ENCODE peak calls at places on chromosomes 16 and 17, in nine cellular contexts. D is heart right ventricle, Z is thoracic aorta, X is AG09309, I is BE2C, U is fibroblast of villous mesenchyme, C is HL-60, O is HepG2, K is foreskin keratinocyte. Y is an unnamed sample.

GRCh38 chr17:9959377-9959981 is 54.4 kb upstream of the RCVRN start:
- DNase-seq in D (peak), C (no peak), U (peak), I (no peak), Z (no peak), O (peak), K (no peak), X (no peak), Y (peak)

GRCh38 chr17:27496005-27496404 is 39.8 kb downstream of the KSR1 start:
- DNase-seq in D (no peak), I (no peak), K (no peak), Z (no peak), X (no peak), C (no peak), O (no peak), U (no peak), Y (no peak)

GRCh38 chr17:19374136-19374535 is 4.2 kb upstream of the MAPK7 start:
- DNase-seq in O (no peak), X (no peak), Z (no peak), D (no peak), K (no peak), U (peak), C (no peak), I (no peak), Y (no peak)

GRCh38 chr16:80852261-80852872 is 48.0 kb upstream of the CDYL2 start:
- DNase-seq in O (peak), K (peak), U (peak), I (peak), C (no peak), X (no peak), D (no peak), Z (no peak), Y (no peak)

GRCh38 chr16:62190426-62190825 is 154.2 kb upstream of the CDH8 start:
- DNase-seq in I (no peak), U (no peak), X (no peak), C (no peak), Z (no peak), K (peak), O (peak), D (no peak), Y (no peak)

GRCh38 chr16:52469775-52470174 is 77.2 kb downstream of the TOX3 start:
- DNase-seq in D (no peak), U (no peak), C (no peak), I (no peak), K (peak), Z (no peak), X (no peak), O (peak), Y (no peak)

GRCh38 chr17:28473542-28473941 is at the start of gene SLC13A2:
- DNase-seq in O (no peak), I (no peak), X (no peak), D (no peak), K (no peak), Z (no peak), U (no peak), C (no peak), Y (no peak)

GRCh38 chr17:16027708-16028584 is 28.3 kb downstream of the TTC19 start:
- DNase-seq in D (no peak), Z (no peak), O (peak), K (peak), U (peak), X (peak), I (no peak), C (no peak), Y (no peak)

GRCh38 chr17:40323731-40324650 is 15.0 kb downstream of the RARA start:
- DNase-seq in Z (peak), I (no peak), X (no peak), U (no peak), K (no peak), O (no peak), C (no peak), D (peak), Y (no peak)

GRCh38 chr17:33561935-33562334 is 268.8 kb upstream of the ASIC2 start:
- DNase-seq in D (no peak), X (no peak), I (no peak), U (no peak), O (no peak), Z (no peak), C (no peak), K (no peak), Y (no peak)

GRCh38 chr16:24858219-24859041 is 12.7 kb downstream of the SLC5A11 start:
- DNase-seq in K (no peak), X (no peak), D (peak), O (peak), I (peak), U (peak), C (no peak), Z (no peak), Y (peak)

GRCh38 chr17:50359005-50359699 is 13.2 kb downstream of the XYLT2 start:
- DNase-seq in X (no peak), U (no peak), D (no peak), K (no peak), O (no peak), Z (no peak), C (no peak), I (no peak), Y (no peak)

GRCh38 chr17:51926448-51926847 is 232.1 kb downstream of the CA10 start:
- DNase-seq in U (no peak), C (no peak), I (no peak), D (no peak), K (no peak), X (no peak), Z (no peak), O (no peak), Y (no peak)

GRCh38 chr17:75743625-75744206 is 21.3 kb downstream of the GALK1 start:
- DNase-seq in Z (no peak), O (no peak), C (no peak), K (no peak), X (no peak), U (no peak), D (no peak), I (no peak), Y (no peak)

GRCh38 chr17:1625507-1626080 is 3.0 kb downstream of the SLC43A2 start:
- DNase-seq in D (no peak), Z (no peak), U (no peak), C (no peak), O (no peak), I (no peak), K (no peak), X (no peak), Y (no peak)

GRCh38 chr16:73122604-73123386 is 74.9 kb upstream of the ZFHX3 start:
- DNase-seq in I (no peak), O (no peak), U (peak), C (no peak), X (no peak), D (peak), K (no peak), Z (no peak), Y (no peak)

GRCh38 chr16:80376941-80377340 is 163.9 kb upstream of the DYNLRB2 start:
- DNase-seq in Z (no peak), U (no peak), X (no peak), I (no peak), C (no peak), D (no peak), K (no peak), O (no peak), Y (no peak)

GRCh38 chr17:36623281-36623680 is 21.9 kb downstream of the MRM1 start:
- DNase-seq in Z (no peak), C (no peak), X (no peak), I (no peak), K (no peak), U (no peak), D (no peak), O (no peak), Y (no peak)

GRCh38 chr17:27407916-27408846 is 48.1 kb upstream of the KSR1 start:
- DNase-seq in D (no peak), I (no peak), C (no peak), O (peak), U (peak), Z (no peak), K (peak), X (peak), Y (peak)

GRCh38 chr16:84278968-84279367 is 15.7 kb upstream of the WFDC1 start:
- DNase-seq in K (no peak), D (no peak), X (no peak), Z (no peak), C (no peak), U (no peak), I (peak), O (no peak), Y (no peak)

GRCh38 chr17:948284-948852 is 31.2 kb downstream of the NXN start:
- DNase-seq in X (no peak), O (no peak), I (no peak), U (peak), K (peak), Z (no peak), C (no peak), D (no peak), Y (no peak)

GRCh38 chr17:65062168-65062915 is 5.8 kb upstream of the GNA13 start:
- DNase-seq in C (no peak), Z (no peak), X (no peak), K (no peak), U (no peak), I (no peak), D (no peak), O (peak), Y (no peak)

GRCh38 chr16:72202014-72202413 is 30.1 kb upstream of the PMFBP1 start:
- DNase-seq in X (no peak), I (no peak), O (no peak), K (peak), C (no peak), D (no peak), Z (no peak), U (no peak), Y (no peak)

GRCh38 chr16:26569793-26570192 is 496.9 kb upstream of the C16orf82 start:
- DNase-seq in X (no peak), U (no peak), C (no peak), O (peak), Z (no peak), I (no peak), K (no peak), D (no peak), Y (no peak)

GRCh38 chr17:27544350-27545131 is 86.4 kb upstream of the LGALS9 start:
- DNase-seq in I (no peak), D (no peak), K (peak), O (no peak), Z (no peak), U (peak), X (no peak), C (peak), Y (no peak)

GRCh38 chr16:49632798-49633189 is 223.1 kb downstream of the ZNF423 start:
- DNase-seq in K (no peak), Z (no peak), C (no peak), U (no peak), D (no peak), X (no peak), O (no peak), I (no peak), Y (peak)

GRCh38 chr17:7889166-7889584 is 586 bp downstream of the CHD3 start:
- DNase-seq in D (peak), O (peak), U (peak), Z (peak), C (no peak), I (peak), X (peak), K (peak), Y (peak)

GRCh38 chr17:61570118-61570517 is 20.9 kb downstream of the NACA2 start:
- DNase-seq in D (no peak), X (no peak), I (no peak), C (no peak), U (peak), K (no peak), Z (no peak), O (no peak), Y (no peak)

GRCh38 chr17:15913826-15914225 is 31.1 kb upstream of the ADORA2B start:
- DNase-seq in I (no peak), D (no peak), O (no peak), Z (no peak), U (peak), C (no peak), X (no peak), K (no peak), Y (no peak)

GRCh38 chr16:14549789-14550153 is 80.3 kb downstream of the PARN start:
- DNase-seq in K (no peak), I (no peak), C (no peak), D (no peak), Z (no peak), O (peak), U (no peak), X (no peak), Y (no peak)

GRCh38 chr17:61149862-61150362 is 249.7 kb upstream of the TBX2 start:
- DNase-seq in C (no peak), X (no peak), D (no peak), Z (no peak), U (peak), I (peak), K (no peak), O (peak), Y (no peak)

GRCh38 chr17:75878174-75878998 is at the start of gene TRIM47:
- DNase-seq in C (no peak), K (peak), X (no peak), U (peak), O (peak), I (no peak), D (peak), Z (no peak), Y (no peak)

GRCh38 chr16:49688298-49688697 is 167.6 kb downstream of the ZNF423 start:
- DNase-seq in C (no peak), D (no peak), O (no peak), X (no peak), Z (no peak), K (no peak), U (no peak), I (no peak), Y (no peak)

GRCh38 chr17:29933379-29933778 is 3.4 kb upstream of the SSH2 start:
- DNase-seq in U (peak), X (no peak), I (no peak), O (peak), C (no peak), D (no peak), K (peak), Z (no peak), Y (no peak)

GRCh38 chr16:50067290-50067853 is 1.6 kb downstream of the HEATR3 start:
- DNase-seq in I (peak), O (peak), Z (no peak), U (peak), X (peak), C (peak), K (peak), D (no peak), Y (no peak)

GRCh38 chr16:693766-694165 is 3.6 kb upstream of the WDR24 start:
- DNase-seq in D (no peak), Z (no peak), K (no peak), U (no peak), X (no peak), O (no peak), I (no peak), C (no peak), Y (no peak)

GRCh38 chr17:80117491-80118401 is 16.4 kb downstream of the GAA start:
- DNase-seq in Z (no peak), U (no peak), C (no peak), O (no peak), X (no peak), I (no peak), K (no peak), D (no peak), Y (no peak)

GRCh38 chr17:39197380-39198185 is at the start of gene CACNB1:
- DNase-seq in C (no peak), X (no peak), D (peak), U (peak), I (peak), K (peak), Z (no peak), O (peak), Y (peak)
- TF ChIP-seq CTCF in C (no peak), X (no peak), D (no peak), U (no peak), I (no peak), K (no peak), Z (no peak), O (no peak), Y (no peak)

DNA sequence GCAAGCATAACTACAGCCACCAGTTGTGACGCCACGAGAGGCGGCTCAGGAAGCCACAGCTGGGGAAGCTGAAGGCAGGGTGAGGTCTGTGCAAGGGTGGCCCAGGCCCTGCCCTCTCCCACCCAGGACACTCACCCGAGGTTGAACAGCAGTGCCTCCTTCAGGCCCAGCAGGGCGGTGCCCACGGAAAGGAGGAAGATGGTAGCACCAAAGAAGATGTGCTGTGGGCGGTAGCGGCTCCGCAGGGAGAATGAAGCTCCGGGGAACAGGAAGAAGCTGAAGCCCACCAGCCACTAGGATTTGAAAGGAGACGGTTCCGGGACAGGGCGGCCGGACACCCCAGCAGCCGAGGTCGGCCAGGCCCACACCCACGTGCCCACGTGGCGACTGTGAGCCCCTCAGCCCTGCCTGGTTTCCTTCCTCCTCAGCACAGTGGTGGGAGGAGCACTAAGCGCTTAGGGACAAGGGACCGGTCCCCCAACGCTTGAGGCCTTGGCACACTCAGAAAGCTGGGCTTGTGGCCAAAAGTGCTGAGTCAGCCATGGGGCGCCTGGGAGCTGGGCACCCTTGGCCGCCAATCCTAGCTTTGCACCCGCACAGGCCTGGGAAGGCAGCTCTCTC is 11.0 kb downstream of the CYB561 start:
- DNase-seq in K (peak), U (no peak), X (no peak), D (peak), I (peak), Z (peak), O (no peak), C (no peak), Y (no peak)
- TF ChIP-seq CTCF in K (peak), U (peak), X (peak), D (no peak), I (peak), Z (no peak), O (peak), C (no peak), Y (no peak)

DNA sequence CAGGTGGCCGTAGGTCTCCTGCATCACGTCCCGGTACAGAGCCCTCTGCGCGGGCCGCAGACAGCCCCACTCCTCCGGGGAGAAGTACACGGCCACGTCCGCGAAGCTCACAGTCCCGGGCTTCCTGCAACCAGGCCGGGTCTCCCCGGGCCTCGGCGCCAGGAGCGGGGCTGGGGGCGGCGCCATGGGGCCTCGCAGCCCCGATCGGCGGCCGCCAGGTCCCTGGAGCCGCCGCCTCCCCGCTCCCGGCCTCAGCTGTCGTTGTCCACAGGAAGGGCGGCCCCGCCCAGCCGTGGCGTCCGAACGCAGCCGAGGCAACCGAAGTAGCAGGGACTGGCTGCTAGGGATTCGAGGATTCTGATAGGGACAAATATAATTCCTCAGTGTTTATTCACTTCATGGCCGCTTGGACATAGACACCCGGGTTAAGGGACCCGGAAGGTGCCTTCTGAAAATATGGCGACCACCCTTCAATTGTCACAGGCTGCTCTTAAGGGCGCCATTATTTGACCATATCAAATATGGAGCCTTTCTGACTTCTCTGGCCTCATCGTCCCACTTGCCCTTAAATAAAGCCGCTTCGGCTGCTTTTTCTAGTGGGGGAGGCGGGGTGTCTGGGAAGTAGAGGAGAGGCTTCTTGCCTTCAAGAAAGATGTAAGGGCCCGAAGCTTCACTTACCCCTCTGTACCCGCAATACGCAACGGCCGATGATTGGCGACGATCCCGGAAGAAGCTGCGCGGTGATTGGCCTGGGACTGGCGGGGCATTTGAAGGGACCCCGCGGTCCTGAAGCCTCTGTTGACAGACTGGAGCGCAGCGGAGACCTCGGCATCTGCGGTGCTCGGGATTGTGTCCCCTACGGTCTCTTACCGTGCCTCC is at the start of gene ZNF688:
- DNase-seq in U (peak), I (peak), X (peak), C (peak), K (peak), Z (peak), O (peak), D (peak), Y (peak)
- TF ChIP-seq CTCF in U (no peak), I (no peak), X (no peak), C (no peak), K (no peak), Z (no peak), O (no peak), D (no peak), Y (peak)

DNA sequence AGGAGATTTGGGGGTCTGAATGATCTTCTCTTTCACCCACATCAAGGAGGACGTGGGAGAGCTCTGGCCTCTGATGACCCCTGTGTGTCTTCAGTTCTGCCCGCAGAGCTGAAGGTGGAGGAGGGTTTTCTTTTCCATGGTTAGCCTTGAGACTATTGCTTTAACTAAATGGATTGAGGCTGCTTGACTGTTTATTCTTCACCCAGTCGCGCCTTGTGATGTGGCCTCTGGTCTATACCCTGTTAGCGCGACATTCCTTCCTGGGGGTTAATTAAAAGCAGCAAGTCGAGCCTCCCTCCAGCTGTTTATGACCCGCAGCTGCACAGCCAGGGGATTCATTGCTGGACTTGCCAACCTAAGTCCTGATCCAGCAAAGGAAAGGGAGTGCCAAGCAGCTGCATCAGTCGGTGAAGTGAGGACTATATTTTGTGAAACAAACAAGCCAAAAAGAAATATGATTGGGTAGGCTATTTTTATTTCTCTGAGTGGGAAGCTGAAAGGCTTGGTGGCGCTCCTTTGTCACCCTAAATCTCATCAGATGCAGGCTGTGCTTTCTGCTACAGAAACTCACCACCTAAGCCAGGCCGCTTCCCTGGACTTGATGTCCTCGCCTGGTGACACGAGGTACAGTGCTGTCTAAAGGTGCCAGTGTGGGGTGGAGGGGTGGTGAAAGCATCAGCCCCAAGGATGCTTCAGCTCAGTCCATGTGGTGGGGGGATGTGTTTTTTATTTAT is 11.0 kb upstream of the SEC14L1 start:
- DNase-seq in C (no peak), X (no peak), D (no peak), K (no peak), O (no peak), Z (no peak), I (no peak), U (peak), Y (no peak)
- TF ChIP-seq CTCF in C (no peak), X (no peak), D (no peak), K (no peak), O (no peak), Z (no peak), I (no peak), U (no peak), Y (no peak)

GRCh38 chr16:57091990-57092785 is at the start of gene CPNE2:
- DNase-seq in K (peak), X (no peak), I (peak), Z (no peak), U (peak), C (peak), O (no peak), D (peak), Y (no peak)
- TF ChIP-seq CTCF in K (no peak), X (no peak), I (no peak), Z (no peak), U (no peak), C (no peak), O (peak), D (no peak), Y (no peak)

GRCh38 chr16:51376080-51376479 is 225.0 kb upstream of the SALL1 start:
- DNase-seq in C (no peak), Z (no peak), K (no peak), I (no peak), O (no peak), X (no peak), U (no peak), D (no peak), Y (no peak)
- TF ChIP-seq CTCF in C (no peak), Z (no peak), K (peak), I (peak), O (no peak), X (no peak), U (no peak), D (no peak), Y (peak)

GRCh38 chr16:68324780-68325357 is 14.1 kb downstream of the PRMT7 start:
- DNase-seq in O (no peak), X (no peak), U (no peak), K (no peak), I (no peak), D (no peak), C (no peak), Z (no peak), Y (no peak)

GRCh38 chr16:68324336-68324735 is 13.5 kb downstream of the PRMT7 start:
- DNase-seq in X (no peak), O (no peak), Z (no peak), U (no peak), C (no peak), I (no peak), K (no peak), D (no peak), Y (no peak)

GRCh38 chr16:68319185-68319908 is 8.5 kb downstream of the PRMT7 start:
- DNase-seq in O (no peak), X (no peak), U (no peak), Z (no peak), K (no peak), D (no peak), C (no peak), I (no peak), Y (no peak)
- TF ChIP-seq CTCF in O (no peak), X (no peak), U (no peak), Z (no peak), K (no peak), D (no peak), C (no peak), I (no peak), Y (no peak)

Y was measured in type B pancreatic cell.